ENCODE peak calls at places on chromosome 6, in four cellular contexts. O is H9, G is neuronal stem cell, A is H1. U is an unnamed sample.

GRCh38 chr6:79586548-79586947 is 44.6 kb upstream of the SH3BGRL2 start:
- DNase-seq in O (peak; percentile 36), G (no peak), A (no peak), U (peak; percentile 65)

GRCh38 chr6:23526519-23526918 is 599.5 kb upstream of the NRSN1 start:
- DNase-seq in O (no peak), G (no peak), A (no peak), U (peak; percentile 9)

GRCh38 chr6:22113046-22113766 is 183.6 kb downstream of the PRL start:
- DNase-seq in O (no peak), G (no peak), A (no peak), U (peak; percentile 95)

GRCh38 chr6:126625019-126625418 is 285.1 kb downstream of the CENPW start:
- DNase-seq in O (no peak), G (peak; percentile 21), A (no peak), U (peak; percentile 47)

GRCh38 chr6:40391086-40391485 is 196.1 kb downstream of the LRFN2 start:
- DNase-seq in O (no peak), G (no peak), A (no peak), U (no peak)

GRCh38 chr6:130282234-130282995 is 59.7 kb upstream of the SAMD3 start:
- DNase-seq in O (no peak), G (no peak), A (no peak), U (peak; percentile 4)

GRCh38 chr6:97151611-97152010 is 131.4 kb downstream of the MMS22L start:
- DNase-seq in O (no peak), G (no peak), A (no peak), U (no peak)

GRCh38 chr6:92369309-92369708 is 1050.0 kb downstream of the EPHA7 start:
- DNase-seq in O (no peak), G (no peak), A (no peak), U (no peak)

GRCh38 chr6:154520280-154520679 is 9.8 kb upstream of the CNKSR3 start:
- DNase-seq in O (no peak), G (no peak), A (no peak), U (no peak)

GRCh38 chr6:80021131-80021530 is 16.7 kb downstream of the TTK start:
- DNase-seq in O (no peak), G (no peak), A (no peak), U (no peak)

GRCh38 chr6:168413018-168413720 is 27.8 kb upstream of the SMOC2 start:
- DNase-seq in O (no peak), G (no peak), A (no peak), U (no peak)

GRCh38 chr6:73481969-73482368 is 20.4 kb downstream of the MTO1 start:
- DNase-seq in O (no peak), G (no peak), A (no peak), U (no peak)

GRCh38 chr6:28598757-28599686 is 73.3 kb downstream of the GPX5 start:
- DNase-seq in O (no peak), G (no peak), A (no peak), U (no peak)

GRCh38 chr6:2839195-2839981 is 2.3 kb downstream of the SERPINB1 start:
- DNase-seq in O (no peak), G (no peak), A (no peak), U (peak; percentile 49)

GRCh38 chr6:168128631-168129291 is 49.7 kb upstream of the FRMD1 start:
- DNase-seq in O (no peak), G (no peak), A (no peak), U (no peak)

GRCh38 chr6:125640441-125641150 is 108.8 kb upstream of the HEY2 start:
- DNase-seq in O (no peak), G (no peak), A (no peak), U (no peak)

GRCh38 chr6:93568169-93568568 is 148.8 kb upstream of the EPHA7 start:
- DNase-seq in O (no peak), G (no peak), A (no peak), U (peak; percentile 23)

GRCh38 chr6:166559211-166559610 is 27.3 kb downstream of the RAMACL start:
- DNase-seq in O (no peak), G (no peak), A (no peak), U (no peak)

GRCh38 chr6:92906385-92906784 is 513.0 kb downstream of the EPHA7 start:
- DNase-seq in O (no peak), G (no peak), A (no peak), U (peak; percentile 36)

GRCh38 chr6:79832723-79833122 is 114.6 kb downstream of the ELOVL4 start:
- DNase-seq in O (no peak), G (no peak), A (no peak), U (no peak)

GRCh38 chr6:85362652-85363310 is 87.1 kb upstream of the NT5E start:
- DNase-seq in O (no peak), G (no peak), A (no peak), U (no peak)

GRCh38 chr6:84967389-84967788 is 203.0 kb upstream of the TBX18 start:
- DNase-seq in O (peak; percentile 65), G (no peak), A (peak; percentile 13), U (peak; percentile 19)

GRCh38 chr6:16929814-16930213 is 168.6 kb upstream of the ATXN1 start:
- DNase-seq in O (no peak), G (no peak), A (no peak), U (peak; percentile 98)

GRCh38 chr6:26173836-26174144 is 86.6 kb downstream of the HFE start:
- DNase-seq in O (no peak), G (no peak), A (no peak), U (no peak)

GRCh38 chr6:26170181-26170580 is 83.0 kb downstream of the HFE start:
- DNase-seq in O (no peak), G (no peak), A (no peak), U (no peak)

GRCh38 chr6:26170951-26171841 is 84.0 kb downstream of the HFE start:
- DNase-seq in O (no peak), G (no peak), A (no peak), U (no peak)

GRCh38 chr6:26175033-26175427 is 87.8 kb downstream of the HFE start:
- DNase-seq in O (no peak), G (no peak), A (no peak), U (no peak)

GRCh38 chr6:26172496-26172958 is 85.3 kb downstream of the HFE start:
- DNase-seq in O (no peak), G (no peak), A (no peak), U (peak; percentile 77)
- H2AK5ac ChIP-seq in O (no peak overlapping the region), G (no peak overlapping the region), A (no peak overlapping the region), U (no peak overlapping the region)

GRCh38 chr6:44258325-44258863 is 1.1 kb upstream of the SLC35B2 start:
- DNase-seq in O (no peak), G (no peak), A (no peak), U (no peak)
- H2BK12ac ChIP-seq in O (no peak overlapping the region), G (no peak overlapping the region), A (no peak overlapping the region), U (no peak overlapping the region)

DNA sequence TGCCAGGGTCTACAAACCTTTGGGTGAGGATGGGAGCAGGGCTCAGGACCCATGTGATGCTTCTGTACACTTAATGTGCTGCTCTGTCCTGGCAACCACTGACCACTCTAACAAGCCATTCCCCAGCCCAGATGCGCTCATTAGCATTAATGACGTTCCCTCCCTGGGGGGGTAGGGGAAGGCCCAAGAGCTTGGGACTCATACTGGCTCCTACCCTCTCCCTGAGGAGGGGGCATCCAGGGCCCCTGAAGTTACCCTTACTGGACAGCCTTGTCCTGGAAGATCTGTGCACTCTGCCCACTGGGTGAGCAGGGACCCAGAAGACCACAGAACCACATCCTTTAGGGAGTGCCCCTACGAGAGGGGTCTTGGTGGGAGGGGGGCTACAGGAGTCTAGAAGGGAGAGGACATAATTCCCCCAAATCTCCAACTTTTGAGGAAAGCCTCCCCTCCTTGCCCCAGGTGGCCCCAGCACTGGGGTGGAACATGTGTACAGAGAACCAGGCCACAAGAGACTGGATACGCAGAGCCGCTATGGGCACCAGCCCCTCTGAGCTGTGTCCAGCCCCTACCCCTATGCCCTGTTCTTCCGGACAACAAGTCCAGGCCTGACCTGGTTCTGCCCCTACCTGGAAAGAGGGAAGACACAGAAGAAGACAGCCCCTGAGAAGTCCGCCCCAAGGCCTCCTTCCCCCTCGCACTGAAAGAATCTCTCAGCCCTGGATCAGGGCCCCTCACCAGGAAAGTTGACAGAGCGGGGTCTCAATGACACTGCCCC is 1.4 kb downstream of the TEAD3 start:
- DNase-seq in O (no peak), G (no peak), A (no peak), U (peak; percentile 78)
- H3K9ac ChIP-seq in O (no peak overlapping the region), G (peak overlapping the region; percentile 72), A (no peak overlapping the region), U (peak overlapping the region; percentile 91)

GRCh38 chr6:136401749-136402148 is 112.1 kb upstream of the BCLAF1 start:
- DNase-seq in O (no peak), G (no peak), A (no peak), U (peak; percentile 33)
- H2AK5ac ChIP-seq in O (no peak overlapping the region), G (no peak overlapping the region), A (no peak overlapping the region), U (no peak overlapping the region)

DNA sequence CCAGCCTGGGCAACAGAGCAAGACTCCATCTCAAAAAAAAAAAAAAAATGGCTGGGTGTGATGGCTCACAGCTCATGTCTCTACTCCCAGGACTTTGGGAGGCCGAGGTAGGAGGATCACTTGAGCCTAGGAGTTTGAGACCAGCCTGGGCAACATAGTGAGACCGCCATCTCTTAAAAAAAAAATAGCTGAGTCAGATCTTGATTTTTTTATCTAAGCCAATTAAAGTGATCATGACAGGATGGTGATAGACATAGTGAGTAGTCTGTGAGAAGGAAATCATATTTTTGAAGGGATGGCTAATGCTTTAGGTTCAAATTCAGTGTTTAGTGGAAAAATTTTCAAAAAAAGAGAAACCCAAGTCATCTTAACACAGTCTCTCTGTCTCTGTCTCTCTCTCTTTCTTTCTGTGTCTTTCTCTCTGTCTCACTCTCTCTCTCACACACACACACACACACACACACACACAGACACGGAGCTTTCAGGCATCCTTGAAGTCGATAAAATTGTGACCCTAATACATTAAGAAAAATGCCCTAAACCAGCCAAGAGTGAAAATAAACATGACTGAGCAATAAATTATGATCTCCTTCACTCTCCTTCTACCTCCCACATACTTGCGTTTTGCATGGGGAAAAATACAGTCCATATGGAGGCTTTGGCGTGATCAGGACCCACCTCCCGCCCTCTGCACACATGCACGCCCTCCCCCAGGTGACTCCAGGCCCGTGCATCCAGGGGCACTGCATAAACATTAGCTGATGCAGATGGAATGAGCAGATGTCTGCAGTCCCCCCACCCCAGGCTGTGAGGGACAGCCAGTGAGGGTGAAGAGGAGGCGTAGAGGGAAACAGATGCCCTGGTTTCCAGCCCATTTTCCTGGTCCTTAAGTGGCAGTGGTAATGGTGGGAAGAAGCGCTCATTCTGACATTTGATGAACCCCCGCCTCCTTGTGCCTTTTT is 114.4 kb upstream of the JARID2 start:
- DNase-seq in O (no peak), G (no peak), A (no peak), U (peak; percentile 42)
- H2BK12ac ChIP-seq in O (no peak overlapping the region), G (no peak overlapping the region), A (no peak overlapping the region), U (peak overlapping the region; percentile 57)

DNA sequence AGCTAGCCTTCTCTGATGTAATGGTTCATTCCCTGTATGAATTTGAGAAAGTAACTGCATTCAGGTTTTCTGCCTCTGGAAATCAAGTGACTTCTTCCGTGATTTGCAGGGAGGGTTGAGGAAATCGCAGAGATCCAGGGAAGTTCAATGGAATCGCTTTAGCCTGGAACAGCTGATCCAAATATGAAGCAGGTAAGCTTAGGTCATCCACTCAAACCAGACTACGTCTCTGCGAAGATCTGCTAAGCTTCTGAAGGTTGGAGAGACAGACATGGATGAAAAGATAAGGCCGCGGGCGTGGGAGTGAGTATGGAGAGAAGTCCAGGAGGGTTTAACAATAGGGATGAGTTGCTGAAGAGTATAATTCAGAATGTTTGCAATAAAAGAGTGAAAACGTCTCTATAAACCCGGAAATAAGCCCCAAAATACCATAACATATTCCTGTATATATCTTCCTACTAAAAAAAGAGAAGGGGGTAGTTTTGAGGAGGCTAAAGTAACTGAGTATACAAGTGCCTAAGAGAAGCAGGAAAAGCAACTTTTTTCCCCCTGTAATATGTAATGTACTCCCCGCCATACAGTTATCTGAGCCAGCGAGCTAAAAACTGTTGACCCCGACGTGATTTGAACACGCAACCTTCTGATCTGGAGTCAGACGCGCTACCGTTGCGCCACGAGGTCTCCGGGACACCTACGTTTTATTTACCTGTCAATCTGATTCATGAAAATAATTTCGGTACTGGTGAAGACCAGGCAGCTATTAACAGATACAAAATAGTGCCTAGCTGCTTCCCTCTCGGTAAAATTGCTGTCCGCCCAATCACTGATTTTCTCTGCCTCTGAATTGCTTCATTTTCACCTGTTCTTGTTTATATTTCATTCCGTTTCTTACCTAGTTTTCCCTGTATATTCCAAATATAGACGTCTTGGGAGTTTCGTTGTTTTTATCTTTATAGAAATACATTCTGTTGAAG is 33.9 kb upstream of the BTN3A2 start:
- DNase-seq in O (peak; percentile 66), G (no peak), A (no peak), U (peak; percentile 41)
- H3K9ac ChIP-seq in O (peak overlapping the region; percentile 10), G (no peak overlapping the region), A (no peak overlapping the region), U (peak overlapping the region; percentile 18)